ENCODE peak calls at places on chromosomes 6 and 20, in ten cellular contexts. N is BJ, Y is right atrium auricular region, R is dorsolateral prefrontal cortex, L is lung, S is astrocyte of the spinal cord, D is A549, M is suprapubic skin, F is left ventricle myocardium inferior, A is astrocyte. O is an unnamed sample.

GRCh38 chr6:124119591-124119990 is 315.9 kb downstream of the NKAIN2 start:
- DNase-seq in S (no peak), F (no peak), M (no peak), Y (no peak), A (no peak), R (no peak), L (no peak), D (no peak), N (no peak), O (no peak)

GRCh38 chr6:89281779-89282246 is 33.3 kb downstream of the GABRR2 start:
- DNase-seq in A (peak; percentile 3), L (peak; percentile 42), S (peak; percentile 19), R (no peak), Y (no peak), M (no peak), F (no peak), D (peak; percentile 58), N (no peak), O (peak; percentile 16)

GRCh38 chr6:127267742-127268588 is 1.3 kb downstream of the RNF146 start:
- DNase-seq in R (no peak), N (no peak), L (no peak), D (peak; percentile 1), F (no peak), M (no peak), A (no peak), S (no peak), Y (no peak), O (peak; percentile 16)

GRCh38 chr20:44526129-44526528 is 4.3 kb upstream of the SERINC3 start:
- DNase-seq in N (no peak), M (no peak), Y (no peak), D (no peak), L (no peak), R (no peak), S (peak; percentile 47), F (no peak), A (peak; percentile 67), O (peak; percentile 56)

GRCh38 chr6:74785236-74785635 is 420.6 kb downstream of the COL12A1 start:
- DNase-seq in L (no peak), Y (no peak), N (no peak), M (no peak), R (no peak), D (no peak), F (no peak), A (no peak), S (peak; percentile 15), O (peak; percentile 10)

GRCh38 chr6:144999127-144999526 is 714.0 kb downstream of the UTRN start:
- DNase-seq in S (no peak), M (no peak), N (no peak), L (no peak), A (no peak), D (no peak), F (no peak), Y (no peak), R (no peak), O (peak; percentile 16)

GRCh38 chr6:87333591-87334181 is 4.6 kb upstream of the GJB7 start:
- DNase-seq in S (no peak), R (no peak), F (no peak), N (peak; percentile 4), Y (no peak), M (no peak), A (peak; percentile 22), D (no peak), L (no peak), O (peak; percentile 34)

GRCh38 chr20:5719861-5720401 is 30.3 kb upstream of the SHLD1 start:
- DNase-seq in R (no peak), N (no peak), A (peak; percentile 30), D (no peak), Y (no peak), L (no peak), M (no peak), F (no peak), S (peak; percentile 30), O (peak; percentile 42)

GRCh38 chr6:111129003-111129402 is 41.7 kb downstream of the SLC16A10 start:
- DNase-seq in M (no peak), A (peak; percentile 8), D (no peak), F (no peak), L (no peak), S (peak; percentile 45), R (no peak), Y (no peak), N (no peak), O (peak; percentile 5)

GRCh38 chr6:30091577-30092381 is 16.2 kb upstream of the RNF39 start:
- DNase-seq in R (no peak), L (peak; percentile 69), M (no peak), Y (no peak), D (no peak), F (no peak), S (peak; percentile 23), N (peak; percentile 39), A (peak; percentile 51), O (peak; percentile 63)

GRCh38 chr20:44734938-44735337 is 10.7 kb upstream of the KCNK15 start:
- DNase-seq in D (peak; percentile 63), R (no peak), M (no peak), N (no peak), S (no peak), Y (no peak), L (no peak), A (peak; percentile 30), F (no peak), O (peak; percentile 79)

GRCh38 chr6:51568771-51569170 is 518.6 kb downstream of the PKHD1 start:
- DNase-seq in A (no peak), N (no peak), S (no peak), D (no peak), R (no peak), M (no peak), Y (no peak), L (no peak), F (no peak), O (no peak)

GRCh38 chr6:44002591-44003344 is 124.5 kb downstream of the MRPL14 start:
- DNase-seq in F (peak; percentile 45), D (peak; percentile 55), A (peak; percentile 41), R (peak; percentile 71), S (peak; percentile 54), M (peak; percentile 73), L (peak; percentile 51), Y (no peak), N (no peak), O (peak; percentile 43)

DNA sequence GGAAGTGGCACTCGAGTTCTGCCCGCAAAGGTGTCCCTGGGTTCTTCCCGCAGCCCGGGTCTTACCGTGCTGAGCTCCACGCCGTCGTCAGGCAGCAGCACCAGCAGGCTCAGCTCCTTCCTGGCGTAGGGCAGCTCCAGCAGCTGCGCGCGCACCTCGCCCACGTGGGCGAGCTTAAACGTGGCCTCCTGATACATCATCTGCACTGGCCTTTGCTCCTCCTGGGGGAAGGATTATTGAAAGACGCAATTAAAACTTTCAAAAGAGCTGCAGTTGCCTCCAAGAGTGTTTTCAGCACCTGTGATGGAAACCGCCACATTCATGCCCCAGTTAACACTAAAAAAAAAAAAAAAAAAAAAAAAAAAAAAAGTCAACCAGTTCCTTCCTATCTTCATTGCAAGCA is 11.3 kb downstream of the SERPINB9 start:
- DNase-seq in F (no peak), A (no peak), Y (no peak), M (no peak), N (no peak), R (no peak), D (no peak), L (no peak), S (no peak), O (no peak)
- H3K4me3 ChIP-seq in F (no peak overlapping the region), A (no peak overlapping the region), Y (no peak overlapping the region), M (no peak overlapping the region), N (no peak overlapping the region), R (no peak overlapping the region), D (no peak overlapping the region), L (no peak overlapping the region), S (no peak overlapping the region), O (no peak overlapping the region)

DNA sequence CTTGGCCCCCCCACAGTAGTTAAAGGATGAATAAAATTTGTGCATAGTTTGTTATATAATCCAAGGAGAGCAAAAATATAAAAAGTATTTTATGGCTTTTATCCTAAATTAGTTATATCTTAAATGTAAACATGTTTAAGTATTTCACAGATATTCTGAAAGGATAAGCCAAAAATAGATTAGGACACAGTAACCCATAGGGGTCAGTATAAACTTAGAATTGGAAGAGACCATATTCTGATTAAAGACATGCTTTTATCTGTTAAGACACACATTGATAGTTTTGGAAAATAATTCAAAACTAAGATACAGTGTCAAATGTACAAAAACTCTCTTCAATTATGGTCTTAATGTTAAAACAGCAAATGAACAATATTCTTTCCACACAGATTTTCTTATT is 4.5 kb upstream of the SERINC1 start:
- DNase-seq in R (no peak), A (peak; percentile 1), D (peak; percentile 33), S (peak; percentile 42), L (no peak), M (no peak), F (no peak), Y (no peak), N (no peak), O (peak; percentile 42)
- TF ChIP-seq CTCF in R (peak; percentile 63), A (peak; percentile 46), D (peak; percentile 47), S (peak; percentile 53), L (peak; percentile 9), M (no peak), F (peak; percentile 53), Y (no peak), N (peak; percentile 47), O (peak; percentile 49)

DNA sequence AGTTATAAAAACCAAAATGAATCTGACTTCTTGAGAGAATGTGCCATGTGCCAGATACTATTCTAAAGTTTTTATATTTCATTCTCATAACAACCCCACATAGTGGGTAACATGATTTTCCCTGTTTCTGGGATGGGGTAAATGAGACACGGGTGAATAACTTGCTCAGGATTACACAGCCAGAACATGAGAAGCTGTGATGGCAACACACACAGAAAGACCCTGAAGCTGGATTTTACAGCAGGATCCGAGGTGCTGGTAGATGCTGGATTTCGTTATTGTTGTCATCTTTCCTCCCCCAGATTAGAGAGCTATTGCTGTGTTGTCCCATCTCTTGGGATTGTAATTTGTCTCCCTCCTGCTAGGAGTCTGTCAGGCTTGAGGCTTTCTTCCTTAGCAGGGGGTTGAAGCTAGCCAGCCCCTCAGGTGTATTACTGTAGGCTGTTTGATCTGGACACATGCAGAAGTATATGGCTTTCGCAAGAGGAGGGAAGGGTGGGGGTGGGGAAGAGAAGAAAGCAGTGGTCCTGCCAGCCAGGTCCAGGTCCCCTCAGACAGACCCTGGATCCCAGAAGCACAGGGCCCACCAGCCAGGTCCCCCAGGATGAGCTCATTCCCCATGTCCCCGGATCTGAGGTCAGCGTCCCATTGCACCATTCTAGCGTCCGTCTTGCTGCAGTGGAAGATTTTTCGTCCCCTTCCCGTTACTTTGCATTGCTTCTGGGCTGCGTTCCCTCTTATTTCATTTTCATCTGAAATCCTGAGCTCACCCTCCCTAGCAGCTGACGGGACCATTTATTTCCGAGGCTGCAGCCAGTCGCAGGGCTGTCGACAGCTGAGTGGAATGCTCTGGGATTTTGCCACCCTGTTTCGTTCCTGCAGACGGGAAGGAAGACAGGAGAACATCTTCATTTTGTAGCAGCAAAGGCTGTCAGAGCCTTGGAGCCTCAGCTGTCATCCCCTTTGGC is 7.3 kb upstream of the KCNG1 start:
- DNase-seq in M (no peak), F (peak; percentile 20), N (no peak), A (no peak), S (no peak), R (no peak), D (no peak), L (no peak), Y (no peak), O (peak; percentile 68)
- H3K4me3 ChIP-seq in M (no peak overlapping the region), F (no peak overlapping the region), N (no peak overlapping the region), A (no peak overlapping the region), S (no peak overlapping the region), R (no peak overlapping the region), D (no peak overlapping the region), L (no peak overlapping the region), Y (no peak overlapping the region), O (no peak overlapping the region)

DNA sequence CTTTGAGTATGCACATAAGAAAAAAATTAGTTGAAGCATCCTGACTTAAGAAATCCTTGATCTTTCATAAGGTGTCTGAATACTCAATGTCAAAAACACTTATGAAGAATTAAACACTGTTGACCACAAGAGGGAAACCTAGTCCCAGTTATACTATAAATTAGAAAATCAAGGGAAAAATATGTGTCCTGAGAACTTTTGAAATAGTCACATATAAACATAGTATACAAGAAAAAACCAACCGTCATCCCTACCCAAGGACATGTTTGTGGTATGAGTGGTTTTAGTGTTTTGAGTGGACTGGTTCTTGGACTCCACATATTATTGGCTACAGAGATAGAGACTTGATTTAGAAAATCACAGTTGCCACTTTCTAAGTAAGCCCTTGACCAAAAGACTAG is 7.6 kb upstream of the HLA-DRA start:
- DNase-seq in A (no peak), N (no peak), F (no peak), R (no peak), D (peak; percentile 7), M (no peak), Y (no peak), S (peak; percentile 41), L (no peak), O (peak; percentile 62)
- TF ChIP-seq CTCF in A (peak; percentile 27), N (no peak), F (peak; percentile 55), R (peak; percentile 64), D (peak; percentile 49), M (peak; percentile 19), Y (peak; percentile 18), S (peak; percentile 26), L (peak; percentile 44), O (peak; percentile 30)